ENCODE peak calls at places on chromosomes 16 and 17, in nine cellular contexts. One of them, this sample, is unnamed.

GRCh38 chr16:62068747-62069146 is 32.5 kb upstream of the CDH8 start:
- DNase-seq in AG09309: no peak
- DNase-seq in sciatic nerve: no peak
- DNase-seq in tibial artery: no peak
- DNase-seq in HTR-8/SVneo: no peak
- DNase-seq in dorsolateral prefrontal cortex: no peak
- DNase-seq in substantia nigra: no peak
- DNase-seq in GM04504: no peak
- DNase-seq in activated T-cell treated with anti-CD3 and anti-CD28 coated beads for 24 hours: no peak
- DNase-seq in this sample: no peak

GRCh38 chr17:39165178-39165843 is 650 bp downstream of the ARL5C start:
- DNase-seq in AG09309: no peak
- DNase-seq in sciatic nerve: no peak
- DNase-seq in tibial artery: no peak
- DNase-seq in HTR-8/SVneo: no peak
- DNase-seq in dorsolateral prefrontal cortex: no peak
- DNase-seq in substantia nigra: no peak
- DNase-seq in GM04504: no peak
- DNase-seq in activated T-cell treated with anti-CD3 and anti-CD28 coated beads for 24 hours: no peak
- DNase-seq in this sample: no peak

GRCh38 chr16:31402687-31403086 is 9.6 kb downstream of the ITGAD start:
- DNase-seq in AG09309: no peak
- DNase-seq in sciatic nerve: no peak
- DNase-seq in tibial artery: no peak
- DNase-seq in HTR-8/SVneo: no peak
- DNase-seq in dorsolateral prefrontal cortex: no peak
- DNase-seq in substantia nigra: no peak
- DNase-seq in GM04504: no peak
- DNase-seq in activated T-cell treated with anti-CD3 and anti-CD28 coated beads for 24 hours: no peak
- DNase-seq in this sample: peak

GRCh38 chr17:60901806-60902205 is 224.2 kb downstream of the BCAS3 start:
- DNase-seq in AG09309: peak
- DNase-seq in sciatic nerve: no peak
- DNase-seq in tibial artery: no peak
- DNase-seq in HTR-8/SVneo: peak
- DNase-seq in dorsolateral prefrontal cortex: no peak
- DNase-seq in substantia nigra: no peak
- DNase-seq in GM04504: peak
- DNase-seq in activated T-cell treated with anti-CD3 and anti-CD28 coated beads for 24 hours: no peak
- DNase-seq in this sample: no peak

GRCh38 chr16:87671221-87671620 is 68.9 kb downstream of the JPH3 start:
- DNase-seq in AG09309: no peak
- DNase-seq in sciatic nerve: no peak
- DNase-seq in tibial artery: no peak
- DNase-seq in HTR-8/SVneo: no peak
- DNase-seq in dorsolateral prefrontal cortex: no peak
- DNase-seq in substantia nigra: no peak
- DNase-seq in GM04504: no peak
- DNase-seq in activated T-cell treated with anti-CD3 and anti-CD28 coated beads for 24 hours: no peak
- DNase-seq in this sample: peak

GRCh38 chr16:1509307-1510221 is 16.4 kb downstream of the TELO2 start:
- DNase-seq in AG09309: no peak
- DNase-seq in sciatic nerve: no peak
- DNase-seq in tibial artery: peak
- DNase-seq in HTR-8/SVneo: no peak
- DNase-seq in dorsolateral prefrontal cortex: no peak
- DNase-seq in substantia nigra: no peak
- DNase-seq in GM04504: no peak
- DNase-seq in activated T-cell treated with anti-CD3 and anti-CD28 coated beads for 24 hours: no peak
- DNase-seq in this sample: no peak

GRCh38 chr17:61862105-61862574 is 1.2 kb downstream of the BRIP1 start:
- DNase-seq in AG09309: no peak
- DNase-seq in sciatic nerve: no peak
- DNase-seq in tibial artery: no peak
- DNase-seq in HTR-8/SVneo: peak
- DNase-seq in dorsolateral prefrontal cortex: no peak
- DNase-seq in substantia nigra: no peak
- DNase-seq in GM04504: no peak
- DNase-seq in activated T-cell treated with anti-CD3 and anti-CD28 coated beads for 24 hours: no peak
- DNase-seq in this sample: peak

GRCh38 chr17:66805567-66805966 is 29.4 kb upstream of the CACNG5 start:
- DNase-seq in AG09309: no peak
- DNase-seq in sciatic nerve: no peak
- DNase-seq in tibial artery: no peak
- DNase-seq in HTR-8/SVneo: no peak
- DNase-seq in dorsolateral prefrontal cortex: no peak
- DNase-seq in substantia nigra: no peak
- DNase-seq in GM04504: no peak
- DNase-seq in activated T-cell treated with anti-CD3 and anti-CD28 coated beads for 24 hours: no peak
- DNase-seq in this sample: no peak

GRCh38 chr16:19524356-19524865 is 669 bp downstream of the CCP110 start:
- DNase-seq in AG09309: no peak
- DNase-seq in sciatic nerve: no peak
- DNase-seq in tibial artery: no peak
- DNase-seq in HTR-8/SVneo: no peak
- DNase-seq in dorsolateral prefrontal cortex: no peak
- DNase-seq in substantia nigra: no peak
- DNase-seq in GM04504: no peak
- DNase-seq in activated T-cell treated with anti-CD3 and anti-CD28 coated beads for 24 hours: no peak
- DNase-seq in this sample: no peak

GRCh38 chr16:54286330-54287017 is at the start of gene IRX3:
- DNase-seq in AG09309: peak
- DNase-seq in sciatic nerve: peak
- DNase-seq in tibial artery: peak
- DNase-seq in HTR-8/SVneo: peak
- DNase-seq in dorsolateral prefrontal cortex: no peak
- DNase-seq in substantia nigra: peak
- DNase-seq in GM04504: peak
- DNase-seq in activated T-cell treated with anti-CD3 and anti-CD28 coated beads for 24 hours: no peak
- DNase-seq in this sample: peak

GRCh38 chr17:5500247-5500803 is 14.0 kb downstream of the MIS12 start:
- DNase-seq in AG09309: no peak
- DNase-seq in sciatic nerve: no peak
- DNase-seq in tibial artery: no peak
- DNase-seq in HTR-8/SVneo: peak
- DNase-seq in dorsolateral prefrontal cortex: no peak
- DNase-seq in substantia nigra: no peak
- DNase-seq in GM04504: no peak
- DNase-seq in activated T-cell treated with anti-CD3 and anti-CD28 coated beads for 24 hours: no peak
- DNase-seq in this sample: no peak

GRCh38 chr17:78535285-78536197 is 41.7 kb downstream of the DNAH17 start:
- DNase-seq in AG09309: no peak
- DNase-seq in sciatic nerve: no peak
- DNase-seq in tibial artery: no peak
- DNase-seq in HTR-8/SVneo: no peak
- DNase-seq in dorsolateral prefrontal cortex: no peak
- DNase-seq in substantia nigra: no peak
- DNase-seq in GM04504: no peak
- DNase-seq in activated T-cell treated with anti-CD3 and anti-CD28 coated beads for 24 hours: no peak
- DNase-seq in this sample: peak

GRCh38 chr17:42325026-42325425 is 36.7 kb downstream of the STAT5A start:
- DNase-seq in AG09309: peak
- DNase-seq in sciatic nerve: no peak
- DNase-seq in tibial artery: no peak
- DNase-seq in HTR-8/SVneo: peak
- DNase-seq in dorsolateral prefrontal cortex: no peak
- DNase-seq in substantia nigra: no peak
- DNase-seq in GM04504: peak
- DNase-seq in activated T-cell treated with anti-CD3 and anti-CD28 coated beads for 24 hours: no peak
- DNase-seq in this sample: peak

GRCh38 chr17:59361916-59362810 is 30.7 kb downstream of the YPEL2 start:
- DNase-seq in AG09309: peak
- DNase-seq in sciatic nerve: no peak
- DNase-seq in tibial artery: no peak
- DNase-seq in HTR-8/SVneo: peak
- DNase-seq in dorsolateral prefrontal cortex: no peak
- DNase-seq in substantia nigra: no peak
- DNase-seq in GM04504: peak
- DNase-seq in activated T-cell treated with anti-CD3 and anti-CD28 coated beads for 24 hours: peak
- DNase-seq in this sample: peak

GRCh38 chr17:21452377-21453143 is 76.4 kb downstream of the KCNJ12 start:
- DNase-seq in AG09309: peak
- DNase-seq in sciatic nerve: peak
- DNase-seq in tibial artery: peak
- DNase-seq in HTR-8/SVneo: no peak
- DNase-seq in dorsolateral prefrontal cortex: peak
- DNase-seq in substantia nigra: peak
- DNase-seq in GM04504: peak
- DNase-seq in activated T-cell treated with anti-CD3 and anti-CD28 coated beads for 24 hours: peak
- DNase-seq in this sample: no peak

GRCh38 chr17:57379237-57380054 is 123.1 kb downstream of the MSI2 start:
- DNase-seq in AG09309: no peak
- DNase-seq in sciatic nerve: no peak
- DNase-seq in tibial artery: no peak
- DNase-seq in HTR-8/SVneo: peak
- DNase-seq in dorsolateral prefrontal cortex: no peak
- DNase-seq in substantia nigra: no peak
- DNase-seq in GM04504: no peak
- DNase-seq in activated T-cell treated with anti-CD3 and anti-CD28 coated beads for 24 hours: peak
- DNase-seq in this sample: no peak

GRCh38 chr16:50279142-50279865 is 13.0 kb downstream of the ADCY7 start:
- DNase-seq in AG09309: no peak
- DNase-seq in sciatic nerve: no peak
- DNase-seq in tibial artery: peak
- DNase-seq in HTR-8/SVneo: no peak
- DNase-seq in dorsolateral prefrontal cortex: no peak
- DNase-seq in substantia nigra: peak
- DNase-seq in GM04504: no peak
- DNase-seq in activated T-cell treated with anti-CD3 and anti-CD28 coated beads for 24 hours: no peak
- DNase-seq in this sample: no peak

GRCh38 chr17:28227278-28228108 is 91.5 kb upstream of the TMEM97 start:
- DNase-seq in AG09309: no peak
- DNase-seq in sciatic nerve: no peak
- DNase-seq in tibial artery: no peak
- DNase-seq in HTR-8/SVneo: peak
- DNase-seq in dorsolateral prefrontal cortex: no peak
- DNase-seq in substantia nigra: no peak
- DNase-seq in GM04504: no peak
- DNase-seq in activated T-cell treated with anti-CD3 and anti-CD28 coated beads for 24 hours: peak
- DNase-seq in this sample: peak

GRCh38 chr17:5832886-5833285 is 237.3 kb upstream of the WSCD1 start:
- DNase-seq in AG09309: no peak
- DNase-seq in sciatic nerve: no peak
- DNase-seq in tibial artery: no peak
- DNase-seq in HTR-8/SVneo: no peak
- DNase-seq in dorsolateral prefrontal cortex: no peak
- DNase-seq in substantia nigra: no peak
- DNase-seq in GM04504: peak
- DNase-seq in activated T-cell treated with anti-CD3 and anti-CD28 coated beads for 24 hours: no peak
- DNase-seq in this sample: peak

GRCh38 chr16:82694239-82694874 is 67.6 kb downstream of the CDH13 start:
- DNase-seq in AG09309: peak
- DNase-seq in sciatic nerve: no peak
- DNase-seq in tibial artery: no peak
- DNase-seq in HTR-8/SVneo: peak
- DNase-seq in dorsolateral prefrontal cortex: no peak
- DNase-seq in substantia nigra: no peak
- DNase-seq in GM04504: no peak
- DNase-seq in activated T-cell treated with anti-CD3 and anti-CD28 coated beads for 24 hours: no peak
- DNase-seq in this sample: no peak

GRCh38 chr16:72915331-72915730 is 132.6 kb downstream of the ZFHX3 start:
- DNase-seq in AG09309: no peak
- DNase-seq in sciatic nerve: no peak
- DNase-seq in tibial artery: no peak
- DNase-seq in HTR-8/SVneo: no peak
- DNase-seq in dorsolateral prefrontal cortex: no peak
- DNase-seq in substantia nigra: no peak
- DNase-seq in GM04504: no peak
- DNase-seq in activated T-cell treated with anti-CD3 and anti-CD28 coated beads for 24 hours: no peak
- DNase-seq in this sample: no peak

GRCh38 chr16:79599256-79599836 is 1.2 kb downstream of the MAF start:
- DNase-seq in AG09309: no peak
- DNase-seq in sciatic nerve: peak
- DNase-seq in tibial artery: no peak
- DNase-seq in HTR-8/SVneo: no peak
- DNase-seq in dorsolateral prefrontal cortex: no peak
- DNase-seq in substantia nigra: no peak
- DNase-seq in GM04504: no peak
- DNase-seq in activated T-cell treated with anti-CD3 and anti-CD28 coated beads for 24 hours: no peak
- DNase-seq in this sample: no peak

GRCh38 chr17:66359351-66359750 is 56.9 kb downstream of the PRKCA start:
- DNase-seq in AG09309: no peak
- DNase-seq in sciatic nerve: no peak
- DNase-seq in tibial artery: no peak
- DNase-seq in HTR-8/SVneo: no peak
- DNase-seq in dorsolateral prefrontal cortex: no peak
- DNase-seq in substantia nigra: no peak
- DNase-seq in GM04504: no peak
- DNase-seq in activated T-cell treated with anti-CD3 and anti-CD28 coated beads for 24 hours: no peak
- DNase-seq in this sample: no peak

GRCh38 chr17:57406131-57406980 is 150.0 kb downstream of the MSI2 start:
- DNase-seq in AG09309: peak
- DNase-seq in sciatic nerve: peak
- DNase-seq in tibial artery: no peak
- DNase-seq in HTR-8/SVneo: no peak
- DNase-seq in dorsolateral prefrontal cortex: peak
- DNase-seq in substantia nigra: peak
- DNase-seq in GM04504: no peak
- DNase-seq in activated T-cell treated with anti-CD3 and anti-CD28 coated beads for 24 hours: no peak
- DNase-seq in this sample: no peak

GRCh38 chr17:31544186-31544585 is 152.7 kb downstream of the RAB11FIP4 start:
- DNase-seq in AG09309: no peak
- DNase-seq in sciatic nerve: no peak
- DNase-seq in tibial artery: no peak
- DNase-seq in HTR-8/SVneo: no peak
- DNase-seq in dorsolateral prefrontal cortex: no peak
- DNase-seq in substantia nigra: no peak
- DNase-seq in GM04504: no peak
- DNase-seq in activated T-cell treated with anti-CD3 and anti-CD28 coated beads for 24 hours: no peak
- DNase-seq in this sample: no peak

GRCh38 chr17:57876023-57876865 is 26.4 kb upstream of the MRPS23 start:
- DNase-seq in AG09309: no peak
- DNase-seq in sciatic nerve: no peak
- DNase-seq in tibial artery: no peak
- DNase-seq in HTR-8/SVneo: no peak
- DNase-seq in dorsolateral prefrontal cortex: no peak
- DNase-seq in substantia nigra: no peak
- DNase-seq in GM04504: no peak
- DNase-seq in activated T-cell treated with anti-CD3 and anti-CD28 coated beads for 24 hours: no peak
- DNase-seq in this sample: no peak

GRCh38 chr17:40542562-40543411 is 22.5 kb downstream of the CCR7 start:
- DNase-seq in AG09309: peak
- DNase-seq in sciatic nerve: peak
- DNase-seq in tibial artery: peak
- DNase-seq in HTR-8/SVneo: peak
- DNase-seq in dorsolateral prefrontal cortex: no peak
- DNase-seq in substantia nigra: no peak
- DNase-seq in GM04504: peak
- DNase-seq in activated T-cell treated with anti-CD3 and anti-CD28 coated beads for 24 hours: no peak
- DNase-seq in this sample: no peak

GRCh38 chr16:56944954-56945839 is 13.3 kb downstream of the HERPUD1 start:
- DNase-seq in AG09309: no peak
- DNase-seq in sciatic nerve: no peak
- DNase-seq in tibial artery: no peak
- DNase-seq in HTR-8/SVneo: no peak
- DNase-seq in dorsolateral prefrontal cortex: no peak
- DNase-seq in substantia nigra: no peak
- DNase-seq in GM04504: no peak
- DNase-seq in activated T-cell treated with anti-CD3 and anti-CD28 coated beads for 24 hours: no peak
- DNase-seq in this sample: peak

GRCh38 chr16:13316008-13316407 is 414.6 kb downstream of the SHISA9 start:
- DNase-seq in AG09309: no peak
- DNase-seq in sciatic nerve: no peak
- DNase-seq in tibial artery: no peak
- DNase-seq in HTR-8/SVneo: no peak
- DNase-seq in dorsolateral prefrontal cortex: no peak
- DNase-seq in substantia nigra: no peak
- DNase-seq in GM04504: peak
- DNase-seq in activated T-cell treated with anti-CD3 and anti-CD28 coated beads for 24 hours: no peak
- DNase-seq in this sample: peak

GRCh38 chr16:27628216-27628945 is 78.4 kb downstream of the KATNIP start:
- DNase-seq in AG09309: no peak
- DNase-seq in sciatic nerve: no peak
- DNase-seq in tibial artery: no peak
- DNase-seq in HTR-8/SVneo: no peak
- DNase-seq in dorsolateral prefrontal cortex: no peak
- DNase-seq in substantia nigra: no peak
- DNase-seq in GM04504: no peak
- DNase-seq in activated T-cell treated with anti-CD3 and anti-CD28 coated beads for 24 hours: no peak
- DNase-seq in this sample: no peak

GRCh38 chr16:83706394-83706793 is 101.4 kb upstream of the HSBP1 start:
- DNase-seq in AG09309: peak
- DNase-seq in sciatic nerve: no peak
- DNase-seq in tibial artery: no peak
- DNase-seq in HTR-8/SVneo: no peak
- DNase-seq in dorsolateral prefrontal cortex: no peak
- DNase-seq in substantia nigra: no peak
- DNase-seq in GM04504: no peak
- DNase-seq in activated T-cell treated with anti-CD3 and anti-CD28 coated beads for 24 hours: no peak
- DNase-seq in this sample: no peak